ENCODE peak calls at places on chromosomes 6 and 20, in eight cellular contexts. One of them, this sample, is unnamed.

GRCh38 chr6:33201147-33201545 is 479 bp downstream of the SLC39A7 start:
- DNase-seq in GM10248: no peak
- DNase-seq in adrenal gland: no peak
- DNase-seq in transverse colon: no peak
- DNase-seq in WTC11: no peak
- DNase-seq in brain microvascular endothelial cell: no peak
- DNase-seq in heart right ventricle: no peak
- DNase-seq in astrocyte of the spinal cord: no peak
- DNase-seq in this sample: no peak

GRCh38 chr20:63502671-63503172 is 3.8 kb upstream of the EEF1A2 start:
- DNase-seq in brain microvascular endothelial cell: no peak
- DNase-seq in astrocyte of the spinal cord: no peak
- DNase-seq in transverse colon: no peak
- DNase-seq in WTC11: no peak
- DNase-seq in GM10248: no peak
- DNase-seq in heart right ventricle: no peak
- DNase-seq in adrenal gland: no peak
- DNase-seq in this sample: no peak

GRCh38 chr20:34268851-34269668 is 27.8 kb downstream of the ASIP start:
- DNase-seq in adrenal gland: no peak
- DNase-seq in WTC11: peak; percentile 63
- DNase-seq in GM10248: no peak
- DNase-seq in brain microvascular endothelial cell: no peak
- DNase-seq in astrocyte of the spinal cord: peak; percentile 11
- DNase-seq in transverse colon: peak; percentile 37
- DNase-seq in heart right ventricle: peak; percentile 6
- DNase-seq in this sample: peak; percentile 15

GRCh38 chr20:1816384-1817381 is 78.5 kb upstream of the SIRPA start:
- DNase-seq in astrocyte of the spinal cord: peak; percentile 38
- DNase-seq in adrenal gland: peak; percentile 79
- DNase-seq in GM10248: no peak
- DNase-seq in heart right ventricle: peak; percentile 56
- DNase-seq in transverse colon: no peak
- DNase-seq in WTC11: no peak
- DNase-seq in brain microvascular endothelial cell: no peak
- DNase-seq in this sample: peak; percentile 47

GRCh38 chr6:66896415-66896814 is 1189.4 kb upstream of the EYS start:
- DNase-seq in adrenal gland: no peak
- DNase-seq in WTC11: no peak
- DNase-seq in heart right ventricle: no peak
- DNase-seq in GM10248: no peak
- DNase-seq in brain microvascular endothelial cell: no peak
- DNase-seq in transverse colon: no peak
- DNase-seq in astrocyte of the spinal cord: no peak
- DNase-seq in this sample: no peak

GRCh38 chr20:24095753-24096152 is 107.2 kb upstream of the GGTLC1 start:
- DNase-seq in heart right ventricle: no peak
- DNase-seq in WTC11: no peak
- DNase-seq in GM10248: no peak
- DNase-seq in astrocyte of the spinal cord: no peak
- DNase-seq in transverse colon: no peak
- DNase-seq in adrenal gland: no peak
- DNase-seq in brain microvascular endothelial cell: no peak
- DNase-seq in this sample: peak; percentile 76

GRCh38 chr6:150024646-150025155 is 631 bp downstream of the RAET1L start:
- DNase-seq in transverse colon: no peak
- DNase-seq in heart right ventricle: no peak
- DNase-seq in astrocyte of the spinal cord: no peak
- DNase-seq in brain microvascular endothelial cell: no peak
- DNase-seq in GM10248: no peak
- DNase-seq in adrenal gland: no peak
- DNase-seq in WTC11: no peak
- DNase-seq in this sample: no peak

GRCh38 chr6:15538766-15539165 is 124.1 kb downstream of the DTNBP1 start:
- DNase-seq in astrocyte of the spinal cord: no peak
- DNase-seq in GM10248: no peak
- DNase-seq in WTC11: no peak
- DNase-seq in brain microvascular endothelial cell: no peak
- DNase-seq in heart right ventricle: no peak
- DNase-seq in adrenal gland: no peak
- DNase-seq in transverse colon: no peak
- DNase-seq in this sample: no peak

GRCh38 chr6:148915889-148916288 is 169.1 kb downstream of the UST start:
- DNase-seq in GM10248: no peak
- DNase-seq in brain microvascular endothelial cell: no peak
- DNase-seq in astrocyte of the spinal cord: no peak
- DNase-seq in transverse colon: no peak
- DNase-seq in heart right ventricle: no peak
- DNase-seq in adrenal gland: no peak
- DNase-seq in WTC11: no peak
- DNase-seq in this sample: no peak

DNA sequence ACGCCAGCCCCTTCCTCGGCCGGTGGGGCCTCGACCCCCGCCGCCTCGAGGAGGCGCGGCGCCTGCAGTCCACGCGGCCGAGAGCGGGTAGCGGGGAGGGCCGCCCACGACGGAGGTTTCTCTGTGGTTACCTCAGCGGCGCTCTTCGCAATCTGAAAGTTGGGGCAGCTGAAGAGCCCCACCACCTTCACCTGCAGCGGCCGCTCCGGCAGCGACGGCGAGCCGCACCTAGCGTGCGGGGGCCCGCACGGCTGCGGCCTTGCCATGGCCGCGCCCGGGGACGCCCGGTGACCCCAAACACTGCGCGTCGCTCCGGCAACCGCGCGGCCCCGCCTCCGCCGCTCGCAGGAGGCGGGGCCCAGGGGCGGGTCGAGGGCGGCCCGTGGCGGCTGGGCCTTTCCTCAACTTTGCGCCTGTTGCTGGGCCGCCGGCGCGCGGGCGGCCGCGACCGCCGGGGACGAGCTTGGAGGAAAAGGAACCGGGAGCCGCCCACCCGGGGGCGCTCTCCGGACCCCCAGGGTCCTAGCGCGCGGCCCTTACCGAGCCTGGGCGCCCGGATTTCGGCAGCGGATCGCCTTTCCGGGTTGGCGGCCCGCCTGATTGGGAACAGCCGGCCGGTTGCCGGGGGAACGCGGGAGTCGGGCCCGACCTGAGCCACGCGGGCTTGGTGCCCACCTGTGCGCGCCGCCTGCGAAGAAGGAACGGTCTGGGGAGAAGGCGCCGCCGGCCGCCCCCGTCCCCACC is at the start of the genes PPIL6 and SMPD2:
- DNase-seq in heart right ventricle: peak; percentile 90
- DNase-seq in brain microvascular endothelial cell: peak; percentile 81
- DNase-seq in astrocyte of the spinal cord: peak; percentile 94
- DNase-seq in WTC11: peak; percentile 88
- DNase-seq in GM10248: peak; percentile 95
- DNase-seq in transverse colon: peak; percentile 90
- DNase-seq in adrenal gland: peak; percentile 83
- DNase-seq in this sample: peak; percentile 86
- TF ChIP-seq CTCF in heart right ventricle: peak; percentile 43
- TF ChIP-seq CTCF in brain microvascular endothelial cell: peak; percentile 31
- TF ChIP-seq CTCF in astrocyte of the spinal cord: peak; percentile 22
- TF ChIP-seq CTCF in WTC11: peak; percentile 40
- TF ChIP-seq CTCF in GM10248: peak; percentile 15
- TF ChIP-seq CTCF in transverse colon: no peak
- TF ChIP-seq CTCF in adrenal gland: no peak
- TF ChIP-seq CTCF in this sample: peak; percentile 9

DNA sequence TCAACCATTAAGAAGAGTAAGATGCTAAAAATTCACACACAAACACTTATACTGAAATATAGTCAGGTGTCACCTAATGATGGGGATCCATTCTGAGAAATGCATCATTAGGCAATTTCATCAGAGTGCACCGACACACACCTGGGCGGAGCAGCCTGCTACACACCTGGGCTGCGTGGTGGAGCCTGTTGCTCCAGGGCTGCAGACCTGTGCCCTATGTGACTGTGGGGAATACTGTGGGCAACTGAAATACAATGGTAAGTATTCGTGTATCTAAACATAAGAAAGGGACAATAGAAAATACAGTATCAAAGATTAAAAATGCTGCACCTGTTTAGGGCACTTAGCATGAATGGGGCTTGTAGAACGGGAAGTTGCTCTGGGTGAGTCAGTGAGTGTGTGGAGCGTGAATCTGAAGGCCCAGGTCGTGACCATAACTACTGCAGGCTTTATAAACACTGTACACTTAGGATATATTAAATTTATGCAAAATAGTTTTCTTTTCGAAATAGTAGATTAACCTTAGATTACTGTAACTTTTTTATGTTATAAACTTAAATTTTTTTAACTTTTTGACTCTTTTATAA is 124.4 kb upstream of the AFDN start:
- DNase-seq in astrocyte of the spinal cord: no peak
- DNase-seq in brain microvascular endothelial cell: no peak
- DNase-seq in GM10248: no peak
- DNase-seq in heart right ventricle: no peak
- DNase-seq in WTC11: no peak
- DNase-seq in transverse colon: no peak
- DNase-seq in adrenal gland: no peak
- DNase-seq in this sample: no peak
- TF ChIP-seq CTCF in astrocyte of the spinal cord: no peak
- TF ChIP-seq CTCF in brain microvascular endothelial cell: no peak
- TF ChIP-seq CTCF in GM10248: no peak
- TF ChIP-seq CTCF in heart right ventricle: no peak
- TF ChIP-seq CTCF in WTC11: no peak
- TF ChIP-seq CTCF in transverse colon: no peak
- TF ChIP-seq CTCF in adrenal gland: no peak
- TF ChIP-seq CTCF in this sample: no peak

GRCh38 chr6:86192123-86192522 is 549.4 kb upstream of the SYNCRIP start:
- DNase-seq in WTC11: no peak
- DNase-seq in heart right ventricle: no peak
- DNase-seq in astrocyte of the spinal cord: no peak
- DNase-seq in adrenal gland: peak; percentile 13
- DNase-seq in brain microvascular endothelial cell: peak; percentile 0
- DNase-seq in transverse colon: no peak
- DNase-seq in GM10248: no peak
- DNase-seq in this sample: peak; percentile 9
- TF ChIP-seq CTCF in WTC11: no peak
- TF ChIP-seq CTCF in heart right ventricle: peak; percentile 29
- TF ChIP-seq CTCF in astrocyte of the spinal cord: no peak
- TF ChIP-seq CTCF in adrenal gland: peak; percentile 23
- TF ChIP-seq CTCF in brain microvascular endothelial cell: no peak
- TF ChIP-seq CTCF in transverse colon: no peak
- TF ChIP-seq CTCF in GM10248: no peak
- TF ChIP-seq CTCF in this sample: peak; percentile 37

GRCh38 chr6:5328800-5329199 is 67.5 kb downstream of the FARS2 start:
- DNase-seq in WTC11: no peak
- DNase-seq in heart right ventricle: no peak
- DNase-seq in transverse colon: no peak
- DNase-seq in astrocyte of the spinal cord: no peak
- DNase-seq in adrenal gland: no peak
- DNase-seq in GM10248: no peak
- DNase-seq in brain microvascular endothelial cell: no peak
- DNase-seq in this sample: no peak

GRCh38 chr6:5323979-5324378 is 62.7 kb downstream of the FARS2 start:
- DNase-seq in brain microvascular endothelial cell: no peak
- DNase-seq in GM10248: no peak
- DNase-seq in heart right ventricle: no peak
- DNase-seq in WTC11: no peak
- DNase-seq in transverse colon: no peak
- DNase-seq in adrenal gland: no peak
- DNase-seq in astrocyte of the spinal cord: no peak
- DNase-seq in this sample: no peak

GRCh38 chr6:5325173-5325572 is 63.9 kb downstream of the FARS2 start:
- DNase-seq in GM10248: no peak
- DNase-seq in adrenal gland: no peak
- DNase-seq in brain microvascular endothelial cell: no peak
- DNase-seq in transverse colon: no peak
- DNase-seq in astrocyte of the spinal cord: no peak
- DNase-seq in heart right ventricle: no peak
- DNase-seq in WTC11: no peak
- DNase-seq in this sample: no peak
- TF ChIP-seq CTCF in GM10248: no peak
- TF ChIP-seq CTCF in adrenal gland: no peak
- TF ChIP-seq CTCF in brain microvascular endothelial cell: no peak
- TF ChIP-seq CTCF in transverse colon: no peak
- TF ChIP-seq CTCF in astrocyte of the spinal cord: no peak
- TF ChIP-seq CTCF in heart right ventricle: no peak
- TF ChIP-seq CTCF in WTC11: no peak
- TF ChIP-seq CTCF in this sample: no peak

GRCh38 chr6:97473979-97474378 is 191.0 kb upstream of the MMS22L start:
- DNase-seq in WTC11: no peak
- DNase-seq in astrocyte of the spinal cord: no peak
- DNase-seq in heart right ventricle: no peak
- DNase-seq in brain microvascular endothelial cell: no peak
- DNase-seq in transverse colon: no peak
- DNase-seq in adrenal gland: no peak
- DNase-seq in GM10248: no peak
- DNase-seq in this sample: no peak
- TF ChIP-seq CTCF in WTC11: no peak
- TF ChIP-seq CTCF in astrocyte of the spinal cord: no peak
- TF ChIP-seq CTCF in heart right ventricle: no peak
- TF ChIP-seq CTCF in brain microvascular endothelial cell: no peak
- TF ChIP-seq CTCF in transverse colon: no peak
- TF ChIP-seq CTCF in adrenal gland: no peak
- TF ChIP-seq CTCF in GM10248: no peak
- TF ChIP-seq CTCF in this sample: no peak

GRCh38 chr6:27126046-27126814 is 121.3 kb upstream of the PRSS16 start:
- DNase-seq in adrenal gland: no peak
- DNase-seq in WTC11: no peak
- DNase-seq in astrocyte of the spinal cord: no peak
- DNase-seq in transverse colon: no peak
- DNase-seq in GM10248: no peak
- DNase-seq in heart right ventricle: no peak
- DNase-seq in brain microvascular endothelial cell: no peak
- DNase-seq in this sample: no peak
- TF ChIP-seq CTCF in adrenal gland: no peak
- TF ChIP-seq CTCF in WTC11: no peak
- TF ChIP-seq CTCF in astrocyte of the spinal cord: no peak
- TF ChIP-seq CTCF in transverse colon: no peak
- TF ChIP-seq CTCF in GM10248: no peak
- TF ChIP-seq CTCF in heart right ventricle: no peak
- TF ChIP-seq CTCF in brain microvascular endothelial cell: no peak
- TF ChIP-seq CTCF in this sample: no peak

DNA sequence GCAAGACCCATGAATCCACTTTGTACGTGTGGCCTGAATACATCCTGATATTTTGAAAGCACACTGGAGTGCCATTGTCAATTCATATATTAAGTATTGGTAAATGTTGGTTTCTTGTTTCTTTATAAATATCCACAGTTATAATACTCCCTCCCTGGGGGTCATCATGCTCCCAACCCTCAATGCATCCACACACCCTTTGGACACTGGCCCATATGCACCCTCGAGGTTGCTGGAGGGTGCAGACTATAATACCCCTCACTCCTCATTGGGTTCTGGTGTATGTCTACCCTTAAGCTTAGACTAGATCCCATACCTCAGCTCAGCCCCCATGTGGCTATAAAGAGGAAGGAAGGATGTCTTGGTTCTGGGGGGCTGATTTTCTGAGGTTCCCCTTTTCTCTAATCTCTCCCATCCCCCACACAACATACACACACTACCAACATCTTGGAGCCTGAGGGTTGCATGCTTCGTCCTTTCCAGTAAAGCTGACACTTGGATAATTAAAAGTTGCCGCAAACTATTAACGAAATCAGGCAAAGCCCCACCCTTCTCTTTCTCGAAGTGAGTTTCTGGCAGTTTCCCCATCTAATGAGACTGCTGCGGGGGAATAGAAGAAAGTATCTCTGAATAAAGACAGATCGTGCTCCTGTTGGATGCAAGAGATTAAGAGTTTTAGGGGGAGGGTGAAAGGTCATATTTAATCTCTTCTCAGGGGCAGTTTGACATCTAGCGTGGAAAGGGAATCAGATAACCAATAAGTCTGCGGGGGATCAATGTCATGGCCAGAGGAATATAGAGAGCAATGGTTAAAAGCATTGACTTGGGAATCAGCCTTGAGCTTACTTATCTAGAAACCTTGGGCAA is 7.4 kb downstream of the PIM1 start:
- DNase-seq in brain microvascular endothelial cell: no peak
- DNase-seq in transverse colon: no peak
- DNase-seq in astrocyte of the spinal cord: no peak
- DNase-seq in WTC11: no peak
- DNase-seq in heart right ventricle: no peak
- DNase-seq in GM10248: no peak
- DNase-seq in adrenal gland: no peak
- DNase-seq in this sample: no peak
- TF ChIP-seq CTCF in brain microvascular endothelial cell: no peak
- TF ChIP-seq CTCF in transverse colon: no peak
- TF ChIP-seq CTCF in astrocyte of the spinal cord: no peak
- TF ChIP-seq CTCF in WTC11: no peak
- TF ChIP-seq CTCF in heart right ventricle: no peak
- TF ChIP-seq CTCF in GM10248: no peak
- TF ChIP-seq CTCF in adrenal gland: no peak
- TF ChIP-seq CTCF in this sample: no peak